ENCODE peak calls at places on chromosomes 4 and X, in ten cellular contexts. A is neural crest cell; P is RCC 7860; T is body of pancreas; D is coronary artery; L is tibial nerve; E is NCI-H2081; I is endothelial cell of umbilical vein; V is CD8-positive, alpha-beta memory T cell; J is NCI-H748 treated with DMSO at 0.1 percent for 48 hours. M is an unnamed sample.

GRCh38 chr4:77036206-77036605 is 39.6 kb downstream of the CCNI start:
- DNase-seq in T (no peak), L (no peak), J (no peak), D (no peak), P (no peak), E (no peak), V (no peak), I (no peak), A (no peak), M (no peak)

GRCh38 chrX:10208953-10209352 is 52.2 kb downstream of the CLCN4 start:
- DNase-seq in E (no peak), D (no peak), L (no peak), T (no peak), V (no peak), P (no peak), J (no peak), I (no peak), A (no peak), M (no peak)

GRCh38 chr4:23815351-23815750 is 74.5 kb downstream of the PPARGC1A start:
- DNase-seq in A (no peak), D (no peak), T (no peak), J (no peak), P (no peak), V (no peak), E (no peak), L (no peak), I (no peak), M (no peak)

GRCh38 chrX:26522501-26522900 is 306.5 kb downstream of the MAGEB5 start:
- DNase-seq in E (no peak), I (no peak), P (no peak), A (no peak), J (no peak), T (no peak), V (no peak), D (no peak), L (no peak), M (no peak)

GRCh38 chrX:72128881-72129280 is 2.8 kb downstream of the RTL5 start:
- DNase-seq in L (no peak), D (peak), J (no peak), T (no peak), V (no peak), A (peak), P (no peak), E (no peak), I (no peak), M (no peak)

GRCh38 chr4:140789752-140790151 is 33.6 kb upstream of the TBC1D9 start:
- DNase-seq in J (no peak), E (no peak), V (no peak), A (no peak), L (no peak), T (no peak), I (no peak), P (no peak), D (no peak), M (no peak)

GRCh38 chrX:112738347-112739033 is 58.8 kb upstream of the LHFPL1 start:
- DNase-seq in P (no peak), E (no peak), T (no peak), I (no peak), D (no peak), V (no peak), L (no peak), A (no peak), J (no peak), M (no peak)

GRCh38 chr4:169270810-169271691 is at the start of gene SH3RF1:
- DNase-seq in A (peak), V (no peak), L (peak), D (peak), T (peak), I (peak), J (peak), E (peak), P (peak), M (peak)

GRCh38 chrX:54042609-54043010 is 1.7 kb downstream of the PHF8 start:
- DNase-seq in I (peak), P (peak), J (peak), E (peak), D (no peak), V (peak), A (peak), L (no peak), T (peak), M (no peak)

GRCh38 chr4:140865253-140865652 is 109.1 kb upstream of the TBC1D9 start:
- DNase-seq in V (no peak), A (no peak), T (no peak), E (no peak), D (no peak), I (no peak), L (no peak), J (no peak), P (no peak), M (no peak)

GRCh38 chrX:100363926-100364325 is 46.1 kb downstream of the PCDH19 start:
- DNase-seq in L (no peak), P (no peak), T (no peak), E (no peak), J (no peak), I (no peak), A (peak), V (no peak), D (no peak), M (no peak)

GRCh38 chr4:87560802-87561201 is 31.6 kb upstream of the SPARCL1 start:
- DNase-seq in D (no peak), A (no peak), T (no peak), P (no peak), V (no peak), L (no peak), J (no peak), I (no peak), E (no peak), M (no peak)

GRCh38 chr4:137531951-137532868 is at the start of gene PCDH18:
- DNase-seq in I (peak), A (peak), E (peak), D (peak), J (peak), P (no peak), V (peak), T (peak), L (peak), M (peak)

GRCh38 chr4:146495277-146495676 is 26.5 kb downstream of the SLC10A7 start:
- DNase-seq in I (no peak), L (no peak), J (no peak), E (no peak), D (no peak), A (no peak), V (no peak), P (no peak), T (no peak), M (no peak)

GRCh38 chr4:183097251-183098079 is 1.6 kb upstream of the WWC2 start:
- DNase-seq in A (no peak), D (no peak), I (no peak), L (no peak), E (no peak), T (peak), V (no peak), J (no peak), P (no peak), M (no peak)

GRCh38 chr4:53541577-53542206 is 49.6 kb downstream of the LNX1 start:
- DNase-seq in I (peak), T (no peak), J (no peak), E (peak), D (no peak), L (no peak), P (no peak), V (no peak), A (no peak), M (no peak)

GRCh38 chr4:72569719-72570235 is 756 bp upstream of the ADAMTS3 start:
- DNase-seq in T (no peak), J (no peak), D (no peak), P (peak), A (no peak), E (no peak), L (no peak), I (peak), V (no peak), M (no peak)

GRCh38 chrX:55007633-55008032 is 7.5 kb downstream of the APEX2 start:
- DNase-seq in T (peak), E (no peak), A (no peak), P (peak), I (peak), V (no peak), L (no peak), D (no peak), J (no peak), M (peak)

GRCh38 chr4:82848706-82849105 is 42.2 kb downstream of the SEC31A start:
- DNase-seq in D (no peak), A (no peak), V (no peak), E (no peak), L (no peak), T (no peak), I (no peak), P (no peak), J (no peak), M (no peak)

GRCh38 chr4:89221175-89221867 is 86.3 kb downstream of the GPRIN3 start:
- DNase-seq in J (no peak), E (no peak), A (no peak), I (no peak), P (no peak), V (no peak), T (no peak), D (no peak), L (no peak), M (no peak)

GRCh38 chr4:98827661-98828060 is 101.3 kb downstream of the EIF4E start:
- DNase-seq in A (no peak), T (no peak), L (no peak), E (no peak), V (no peak), P (no peak), D (no peak), J (no peak), I (no peak), M (no peak)

GRCh38 chr4:185541251-185541671 is 6.0 kb upstream of the PDLIM3 start:
- DNase-seq in L (no peak), E (no peak), T (peak), D (peak), I (peak), J (no peak), P (no peak), V (no peak), A (no peak), M (no peak)

GRCh38 chrX:105263171-105263570 is 42.7 kb upstream of the TEX13A start:
- DNase-seq in A (no peak), T (no peak), E (no peak), L (no peak), V (no peak), D (no peak), I (no peak), P (no peak), J (no peak), M (no peak)

GRCh38 chr4:85302193-85302736 is 172.7 kb upstream of the ARHGAP24 start:
- DNase-seq in A (no peak), V (no peak), I (no peak), T (no peak), D (no peak), L (no peak), E (no peak), P (no peak), J (no peak), M (no peak)

GRCh38 chr4:173013232-173013932 is 155.2 kb upstream of the GALNT7 start:
- DNase-seq in L (peak), P (peak), D (no peak), J (peak), V (peak), T (peak), I (peak), E (peak), A (peak), M (peak)

GRCh38 chr4:55312491-55313101 is 33.4 kb upstream of the SRD5A3 start:
- DNase-seq in J (no peak), L (no peak), E (peak), V (peak), T (peak), A (peak), P (peak), I (peak), D (no peak), M (peak)

GRCh38 chr4:42965326-42965725 is 72.8 kb downstream of the GRXCR1 start:
- DNase-seq in T (peak), A (no peak), V (no peak), I (no peak), E (peak), J (no peak), L (no peak), P (no peak), D (no peak), M (no peak)

GRCh38 chr4:27186710-27187109 is 326.1 kb downstream of the STIM2 start:
- DNase-seq in V (no peak), E (no peak), A (no peak), P (no peak), L (no peak), D (no peak), J (no peak), I (no peak), T (no peak), M (no peak)

GRCh38 chr4:3212391-3213100 is 36.4 kb upstream of the MSANTD1 start:
- DNase-seq in T (peak), L (no peak), A (no peak), D (no peak), J (no peak), E (no peak), V (no peak), P (no peak), I (no peak), M (no peak)

GRCh38 chrX:134821370-134821769 is 163.1 kb upstream of the PLAC1 start:
- DNase-seq in J (no peak), V (no peak), P (no peak), D (no peak), L (no peak), A (no peak), E (no peak), T (no peak), I (peak), M (no peak)

GRCh38 chrX:72101597-72102037 is 30.1 kb downstream of the RTL5 start:
- DNase-seq in L (no peak), A (no peak), J (no peak), E (no peak), P (no peak), I (no peak), V (no peak), D (no peak), T (no peak), M (no peak)

M was measured in stomach.